ENCODE peak calls at places on chromosomes 5 and 9, in seven cellular contexts. F, C, I, L, D, K and M are unnamed samples.

GRCh38 chr9:112093147-112093874 is 81.8 kb downstream of the SUSD1 start:
- DNase-seq in F (no peak), C (no peak), I (no peak), L (no peak), D (no peak), K (no peak), M (no peak)

GRCh38 chr5:164119806-164120440 is 614.5 kb downstream of the MAT2B start:
- DNase-seq in F (no peak), C (no peak), I (peak), L (peak), D (no peak), K (no peak), M (no peak)

GRCh38 chr5:127290946-127291763 is 559 bp downstream of the MEGF10 start:
- DNase-seq in F (no peak), C (no peak), I (no peak), L (no peak), D (no peak), K (no peak), M (no peak)

GRCh38 chr9:87286506-87286905 is 211.2 kb upstream of the DAPK1 start:
- DNase-seq in F (no peak), C (no peak), I (no peak), L (no peak), D (no peak), K (no peak), M (no peak)

GRCh38 chr9:120344230-120344629 is 235.7 kb downstream of the CDK5RAP2 start:
- DNase-seq in F (no peak), C (no peak), I (no peak), L (peak), D (no peak), K (no peak), M (no peak)

GRCh38 chr9:130328349-130328801 is 62.8 kb downstream of the HMCN2 start:
- DNase-seq in F (no peak), C (no peak), I (no peak), L (no peak), D (no peak), K (no peak), M (no peak)

GRCh38 chr5:60842859-60843692 is 993 bp downstream of the ELOVL7 start:
- DNase-seq in F (no peak), C (no peak), I (peak), L (no peak), D (no peak), K (no peak), M (no peak)

GRCh38 chr5:38809388-38810359 is 36.1 kb upstream of the OSMR start:
- DNase-seq in F (no peak), C (peak), I (peak), L (peak), D (peak), K (peak), M (peak)

GRCh38 chr5:159182691-159183090 is 26.7 kb downstream of the RNF145 start:
- DNase-seq in F (no peak), C (no peak), I (peak), L (no peak), D (no peak), K (no peak), M (no peak)

GRCh38 chr9:13587581-13587980 is 308.1 kb upstream of the MPDZ start:
- DNase-seq in F (no peak), C (no peak), I (peak), L (no peak), D (peak), K (no peak), M (peak)

GRCh38 chr5:142063878-142064331 is 44.7 kb upstream of the NDFIP1 start:
- DNase-seq in F (no peak), C (no peak), I (peak), L (peak), D (peak), K (peak), M (peak)

GRCh38 chr9:36665921-36666429 is 93.3 kb downstream of the MELK start:
- DNase-seq in F (no peak), C (no peak), I (peak), L (peak), D (no peak), K (no peak), M (no peak)

GRCh38 chr9:110016340-110016739 is 191.6 kb downstream of the C9orf152 start:
- DNase-seq in F (no peak), C (no peak), I (peak), L (peak), D (no peak), K (no peak), M (no peak)

GRCh38 chr9:89602978-89603628 is 1.7 kb upstream of the GADD45G start:
- DNase-seq in F (peak), C (no peak), I (peak), L (peak), D (peak), K (peak), M (peak)

GRCh38 chr5:143445726-143446125 is 42.2 kb upstream of the NR3C1 start:
- DNase-seq in F (no peak), C (no peak), I (no peak), L (no peak), D (no peak), K (no peak), M (no peak)

GRCh38 chr5:103369125-103370120 is 110.9 kb downstream of the MACIR start:
- DNase-seq in F (no peak), C (no peak), I (no peak), L (no peak), D (no peak), K (no peak), M (no peak)

GRCh38 chr9:33458444-33458843 is 11.1 kb upstream of the AQP3 start:
- DNase-seq in F (no peak), C (no peak), I (peak), L (peak), D (no peak), K (no peak), M (no peak)

GRCh38 chr5:95835682-95836405 is 13.3 kb upstream of the GLRX start:
- DNase-seq in F (no peak), C (no peak), I (peak), L (no peak), D (no peak), K (no peak), M (no peak)

GRCh38 chr5:167050568-167051214 is 1240.8 kb upstream of the WWC1 start:
- DNase-seq in F (no peak), C (no peak), I (peak), L (peak), D (no peak), K (no peak), M (no peak)

GRCh38 chr5:119418782-119419101 is 33.6 kb upstream of the HSD17B4 start:
- DNase-seq in F (no peak), C (no peak), I (no peak), L (no peak), D (no peak), K (no peak), M (no peak)

GRCh38 chr5:14071433-14071832 is 71.7 kb upstream of the TRIO start:
- DNase-seq in F (no peak), C (no peak), I (no peak), L (no peak), D (no peak), K (no peak), M (no peak)

GRCh38 chr5:175657593-175658271 is at the start of gene HRH2:
- DNase-seq in F (no peak), C (peak), I (no peak), L (peak), D (no peak), K (peak), M (no peak)

GRCh38 chr9:120985759-120986353 is 59.3 kb upstream of the TRAF1 start:
- DNase-seq in F (no peak), C (no peak), I (peak), L (peak), D (no peak), K (no peak), M (no peak)

GRCh38 chr9:107727113-107727780 is 237.7 kb upstream of the KLF4 start:
- DNase-seq in F (no peak), C (no peak), I (peak), L (peak), D (no peak), K (no peak), M (no peak)

GRCh38 chr9:124429530-124429867 is 14.3 kb upstream of the PSMB7 start:
- DNase-seq in F (no peak), C (no peak), I (no peak), L (no peak), D (no peak), K (no peak), M (no peak)

GRCh38 chr5:164958688-164959087 is 1453.3 kb downstream of the MAT2B start:
- DNase-seq in F (no peak), C (no peak), I (no peak), L (no peak), D (no peak), K (no peak), M (no peak)

GRCh38 chr5:73607228-73607627 is 18.8 kb upstream of the ARHGEF28 start:
- DNase-seq in F (no peak), C (no peak), I (no peak), L (no peak), D (no peak), K (no peak), M (no peak)

GRCh38 chr5:158456756-158457155 is 597.8 kb upstream of the CLINT1 start:
- DNase-seq in F (no peak), C (peak), I (peak), L (peak), D (no peak), K (no peak), M (no peak)

GRCh38 chr5:45454114-45454513 is 242.1 kb downstream of the HCN1 start:
- DNase-seq in F (no peak), C (no peak), I (peak), L (peak), D (no peak), K (no peak), M (no peak)

GRCh38 chr5:58188287-58188651 is 271.6 kb downstream of the PLK2 start:
- DNase-seq in F (no peak), C (no peak), I (peak), L (peak), D (no peak), K (no peak), M (no peak)

GRCh38 chr9:125997510-125997823 is 250.3 kb downstream of the PBX3 start:
- DNase-seq in F (no peak), C (no peak), I (no peak), L (no peak), D (no peak), K (no peak), M (no peak)